ENCODE peak calls at places on chromosomes 4 and X, in ten cellular contexts. One of them, this sample, is unnamed.

GRCh38 chr4:10201356-10202223 is 85.0 kb upstream of the WDR1 start:
- DNase-seq in tibial nerve: no peak
- DNase-seq in NCI-H1417: no peak
- DNase-seq in AG10803: no peak
- DNase-seq in naive B cell: no peak
- DNase-seq in neural crest cell: no peak
- DNase-seq in DMS79 treated with DMSO at 0.1 percent for 48 hours: no peak
- DNase-seq in effector CD4-positive, alpha-beta T cell: no peak
- DNase-seq in glutamatergic neuron: no peak
- DNase-seq in neuronal stem cell: no peak
- DNase-seq in this sample: no peak

GRCh38 chrX:115428011-115428410 is 133.0 kb upstream of the PLS3 start:
- DNase-seq in tibial nerve: no peak
- DNase-seq in NCI-H1417: no peak
- DNase-seq in AG10803: peak
- DNase-seq in naive B cell: no peak
- DNase-seq in neural crest cell: no peak
- DNase-seq in DMS79 treated with DMSO at 0.1 percent for 48 hours: no peak
- DNase-seq in effector CD4-positive, alpha-beta T cell: no peak
- DNase-seq in glutamatergic neuron: no peak
- DNase-seq in neuronal stem cell: no peak
- DNase-seq in this sample: no peak

GRCh38 chr4:53987761-53988171 is 76.6 kb downstream of the CHIC2 start:
- DNase-seq in tibial nerve: no peak
- DNase-seq in NCI-H1417: no peak
- DNase-seq in AG10803: peak
- DNase-seq in naive B cell: no peak
- DNase-seq in neural crest cell: no peak
- DNase-seq in DMS79 treated with DMSO at 0.1 percent for 48 hours: no peak
- DNase-seq in effector CD4-positive, alpha-beta T cell: no peak
- DNase-seq in glutamatergic neuron: no peak
- DNase-seq in neuronal stem cell: no peak
- DNase-seq in this sample: no peak

GRCh38 chr4:38873290-38873949 is 5.8 kb downstream of the FAM114A1 start:
- DNase-seq in tibial nerve: no peak
- DNase-seq in NCI-H1417: no peak
- DNase-seq in AG10803: no peak
- DNase-seq in naive B cell: no peak
- DNase-seq in neural crest cell: no peak
- DNase-seq in DMS79 treated with DMSO at 0.1 percent for 48 hours: no peak
- DNase-seq in effector CD4-positive, alpha-beta T cell: no peak
- DNase-seq in glutamatergic neuron: no peak
- DNase-seq in neuronal stem cell: no peak
- DNase-seq in this sample: no peak

GRCh38 chr4:5824635-5825034 is 68.3 kb downstream of the CRMP1 start:
- DNase-seq in tibial nerve: no peak
- DNase-seq in NCI-H1417: peak
- DNase-seq in AG10803: peak
- DNase-seq in naive B cell: no peak
- DNase-seq in neural crest cell: peak
- DNase-seq in DMS79 treated with DMSO at 0.1 percent for 48 hours: no peak
- DNase-seq in effector CD4-positive, alpha-beta T cell: no peak
- DNase-seq in glutamatergic neuron: no peak
- DNase-seq in neuronal stem cell: no peak
- DNase-seq in this sample: no peak

GRCh38 chr4:90403781-90404180 is 276.6 kb downstream of the CCSER1 start:
- DNase-seq in tibial nerve: no peak
- DNase-seq in NCI-H1417: no peak
- DNase-seq in AG10803: no peak
- DNase-seq in naive B cell: no peak
- DNase-seq in neural crest cell: no peak
- DNase-seq in DMS79 treated with DMSO at 0.1 percent for 48 hours: no peak
- DNase-seq in effector CD4-positive, alpha-beta T cell: no peak
- DNase-seq in glutamatergic neuron: no peak
- DNase-seq in neuronal stem cell: no peak
- DNase-seq in this sample: no peak

GRCh38 chr4:106614446-106614845 is 245.9 kb upstream of the GIMD1 start:
- DNase-seq in tibial nerve: no peak
- DNase-seq in NCI-H1417: no peak
- DNase-seq in AG10803: peak
- DNase-seq in naive B cell: no peak
- DNase-seq in neural crest cell: no peak
- DNase-seq in DMS79 treated with DMSO at 0.1 percent for 48 hours: no peak
- DNase-seq in effector CD4-positive, alpha-beta T cell: no peak
- DNase-seq in glutamatergic neuron: no peak
- DNase-seq in neuronal stem cell: no peak
- DNase-seq in this sample: no peak

GRCh38 chrX:102808336-102808735 is 87.8 kb downstream of the GPRASP3 start:
- DNase-seq in tibial nerve: no peak
- DNase-seq in NCI-H1417: no peak
- DNase-seq in AG10803: peak
- DNase-seq in naive B cell: no peak
- DNase-seq in neural crest cell: no peak
- DNase-seq in DMS79 treated with DMSO at 0.1 percent for 48 hours: no peak
- DNase-seq in effector CD4-positive, alpha-beta T cell: no peak
- DNase-seq in glutamatergic neuron: no peak
- DNase-seq in neuronal stem cell: no peak
- DNase-seq in this sample: no peak

GRCh38 chr4:59243038-59243437 is 1957.1 kb upstream of the ADGRL3 start:
- DNase-seq in tibial nerve: no peak
- DNase-seq in NCI-H1417: no peak
- DNase-seq in AG10803: no peak
- DNase-seq in naive B cell: no peak
- DNase-seq in neural crest cell: no peak
- DNase-seq in DMS79 treated with DMSO at 0.1 percent for 48 hours: no peak
- DNase-seq in effector CD4-positive, alpha-beta T cell: no peak
- DNase-seq in glutamatergic neuron: no peak
- DNase-seq in neuronal stem cell: no peak
- DNase-seq in this sample: no peak

GRCh38 chr4:78150465-78150864 is 93.3 kb downstream of the FRAS1 start:
- DNase-seq in tibial nerve: no peak
- DNase-seq in NCI-H1417: no peak
- DNase-seq in AG10803: no peak
- DNase-seq in naive B cell: no peak
- DNase-seq in neural crest cell: no peak
- DNase-seq in DMS79 treated with DMSO at 0.1 percent for 48 hours: no peak
- DNase-seq in effector CD4-positive, alpha-beta T cell: no peak
- DNase-seq in glutamatergic neuron: no peak
- DNase-seq in neuronal stem cell: no peak
- DNase-seq in this sample: no peak

GRCh38 chr4:159432436-159432835 is 329.6 kb downstream of the RAPGEF2 start:
- DNase-seq in tibial nerve: no peak
- DNase-seq in NCI-H1417: no peak
- DNase-seq in AG10803: no peak
- DNase-seq in naive B cell: no peak
- DNase-seq in neural crest cell: no peak
- DNase-seq in DMS79 treated with DMSO at 0.1 percent for 48 hours: no peak
- DNase-seq in effector CD4-positive, alpha-beta T cell: no peak
- DNase-seq in glutamatergic neuron: no peak
- DNase-seq in neuronal stem cell: no peak
- DNase-seq in this sample: no peak